ENCODE peak calls at places on chromosome 16, in nine cellular contexts. B is H4; V is thoracic aorta; M is T-helper 2 cell; U is MG63; K is GM23338; W is stimulated activated CD8-positive, alpha-beta memory T cell treated with anti-CD3 and anti-CD28 coated beads, Interleukin-2, amount 100 ng/mL, for 1 hour; Z is progenitor cell of endocrine pancreas; E is HTR-8/SVneo. C is an unnamed sample.

GRCh38 chr16:5444181-5444580 is 346.6 kb upstream of the EEF2KMT start:
- DNase-seq in B (no peak), V (no peak), M (no peak), U (no peak), K (no peak), W (no peak), Z (no peak), E (no peak), C (no peak)

GRCh38 chr16:56667581-56668571 is at the start of gene MT1G:
- DNase-seq in B (no peak), V (no peak), M (no peak), U (no peak), K (peak; percentile 58), W (no peak), Z (no peak), E (no peak), C (peak; percentile 74)

GRCh38 chr16:71917900-71918299 is 22.6 kb downstream of the IST1 start:
- DNase-seq in B (no peak), V (no peak), M (no peak), U (peak; percentile 59), K (no peak), W (no peak), Z (no peak), E (no peak), C (no peak)

GRCh38 chr16:68297908-68298307 is 12.8 kb downstream of the SLC7A6OS start:
- DNase-seq in B (no peak), V (no peak), M (no peak), U (no peak), K (no peak), W (no peak), Z (no peak), E (no peak), C (no peak)

GRCh38 chr16:86709103-86709502 is 130.8 kb downstream of the FOXL1 start:
- DNase-seq in B (no peak), V (no peak), M (no peak), U (no peak), K (no peak), W (no peak), Z (no peak), E (no peak), C (no peak)

GRCh38 chr16:7343271-7343670 is 10.6 kb downstream of the RBFOX1 start:
- DNase-seq in B (no peak), V (no peak), M (no peak), U (no peak), K (no peak), W (no peak), Z (no peak), E (no peak), C (no peak)

GRCh38 chr16:67470314-67470713 is 10.6 kb downstream of the ATP6V0D1 start:
- DNase-seq in B (no peak), V (no peak), M (no peak), U (peak; percentile 22), K (no peak), W (no peak), Z (no peak), E (no peak), C (no peak)

GRCh38 chr16:56814537-56815432 is 50.2 kb upstream of the SLC12A3 start:
- DNase-seq in B (peak; percentile 44), V (no peak), M (no peak), U (no peak), K (no peak), W (no peak), Z (no peak), E (peak; percentile 62), C (no peak)

GRCh38 chr16:49700928-49701685 is 154.8 kb downstream of the ZNF423 start:
- DNase-seq in B (no peak), V (no peak), M (no peak), U (no peak), K (peak; percentile 36), W (no peak), Z (no peak), E (no peak), C (peak; percentile 70)

GRCh38 chr16:1379863-1380174 is 28.1 kb downstream of the GNPTG start:
- DNase-seq in B (no peak), V (no peak), M (no peak), U (no peak), K (peak; percentile 83), W (no peak), Z (no peak), E (no peak), C (no peak)

GRCh38 chr16:14559809-14560227 is 70.2 kb downstream of the PARN start:
- DNase-seq in B (no peak), V (no peak), M (no peak), U (peak; percentile 63), K (no peak), W (no peak), Z (no peak), E (no peak), C (no peak)

GRCh38 chr16:25568991-25569390 is 122.8 kb upstream of the HS3ST4 start:
- DNase-seq in B (no peak), V (no peak), M (no peak), U (no peak), K (no peak), W (no peak), Z (no peak), E (no peak), C (no peak)

GRCh38 chr16:13350000-13350399 is 448.6 kb downstream of the SHISA9 start:
- DNase-seq in B (no peak), V (no peak), M (no peak), U (no peak), K (peak; percentile 3), W (no peak), Z (no peak), E (no peak), C (no peak)

GRCh38 chr16:88691129-88691813 is 5.0 kb upstream of the SNAI3 start:
- DNase-seq in B (no peak), V (no peak), M (no peak), U (no peak), K (no peak), W (no peak), Z (no peak), E (no peak), C (no peak)

GRCh38 chr16:4021070-4021779 is 95.0 kb downstream of the ADCY9 start:
- DNase-seq in B (no peak), V (no peak), M (no peak), U (no peak), K (no peak), W (no peak), Z (no peak), E (no peak), C (no peak)

GRCh38 chr16:67959520-67959919 is 8.9 kb downstream of the SLC12A4 start:
- DNase-seq in B (no peak), V (no peak), M (no peak), U (no peak), K (no peak), W (no peak), Z (no peak), E (peak; percentile 66), C (no peak)

GRCh38 chr16:52671560-52671959 is 124.6 kb upstream of the TOX3 start:
- DNase-seq in B (no peak), V (no peak), M (no peak), U (no peak), K (no peak), W (no peak), Z (no peak), E (no peak), C (no peak)

GRCh38 chr16:83689385-83689831 is 118.4 kb upstream of the HSBP1 start:
- DNase-seq in B (peak; percentile 83), V (peak; percentile 37), M (no peak), U (peak; percentile 32), K (peak; percentile 38), W (no peak), Z (no peak), E (peak; percentile 84), C (peak; percentile 23)

GRCh38 chr16:89983550-89983949 is 35.0 kb downstream of the DEF8 start:
- DNase-seq in B (no peak), V (no peak), M (no peak), U (no peak), K (no peak), W (no peak), Z (no peak), E (no peak), C (no peak)

GRCh38 chr16:56332464-56333079 is 92.8 kb downstream of the AMFR start:
- DNase-seq in B (peak; percentile 47), V (no peak), M (no peak), U (peak; percentile 97), K (peak; percentile 66), W (no peak), Z (peak; percentile 43), E (peak; percentile 87), C (peak; percentile 87)

GRCh38 chr16:87201052-87201451 is 116.1 kb downstream of the C16orf95 start:
- DNase-seq in B (peak; percentile 99), V (peak; percentile 76), M (no peak), U (peak; percentile 91), K (no peak), W (no peak), Z (no peak), E (peak; percentile 84), C (no peak)

GRCh38 chr16:49548571-49548970 is 175.0 kb downstream of the C16orf78 start:
- DNase-seq in B (no peak), V (no peak), M (no peak), U (no peak), K (no peak), W (no peak), Z (no peak), E (no peak), C (no peak)

GRCh38 chr16:27321013-27321960 is 7.5 kb downstream of the IL4R start:
- DNase-seq in B (no peak), V (no peak), M (no peak), U (peak; percentile 52), K (no peak), W (no peak), Z (no peak), E (no peak), C (no peak)

GRCh38 chr16:5350118-5350517 is 252.5 kb upstream of the EEF2KMT start:
- DNase-seq in B (no peak), V (no peak), M (no peak), U (peak; percentile 30), K (peak; percentile 60), W (no peak), Z (no peak), E (no peak), C (peak; percentile 57)

GRCh38 chr16:75304521-75305363 is 53.3 kb upstream of the BCAR1 start:
- DNase-seq in B (peak; percentile 88), V (peak; percentile 40), M (no peak), U (peak; percentile 85), K (no peak), W (no peak), Z (no peak), E (no peak), C (no peak)

GRCh38 chr16:75250809-75251279 is 580 bp downstream of the BCAR1 start:
- DNase-seq in B (no peak), V (no peak), M (no peak), U (no peak), K (no peak), W (no peak), Z (peak; percentile 64), E (no peak), C (peak; percentile 85)

GRCh38 chr16:4410335-4411075 is 5.9 kb downstream of the CORO7 start:
- DNase-seq in B (peak; percentile 98), V (no peak), M (no peak), U (peak; percentile 82), K (no peak), W (no peak), Z (no peak), E (no peak), C (peak; percentile 14)

GRCh38 chr16:82031116-82032084 is 3.7 kb upstream of the HSD17B2 start:
- DNase-seq in B (peak; percentile 63), V (no peak), M (no peak), U (peak; percentile 26), K (peak; percentile 75), W (no peak), Z (no peak), E (peak; percentile 61), C (peak; percentile 73)